ENCODE peak calls at places on chromosome 10, in ten cellular contexts. I, T, H, D, Q, S, W, X, J and E are unnamed samples.

GRCh38 chr10:124000792-124001201 is 92.6 kb downstream of the CHST15 start:
- DNase-seq in I (no peak), T (no peak), H (peak; percentile 33), D (peak; percentile 48), Q (peak; percentile 46), S (no peak), W (peak; percentile 15), X (no peak), J (no peak), E (no peak)

GRCh38 chr10:809671-810350 is 120.3 kb upstream of the DIP2C start:
- DNase-seq in I (no peak), T (no peak), H (no peak), D (no peak), Q (no peak), S (peak; percentile 1), W (no peak), X (no peak), J (no peak), E (no peak)

GRCh38 chr10:44460499-44460898 is 75.6 kb upstream of the CXCL12 start:
- DNase-seq in I (no peak), T (no peak), H (peak; percentile 69), D (no peak), Q (peak; percentile 88), S (no peak), W (no peak), X (no peak), J (no peak), E (no peak)

GRCh38 chr10:95818663-95819062 is 62.7 kb downstream of the ENTPD1 start:
- DNase-seq in I (no peak), T (peak; percentile 56), H (peak; percentile 80), D (peak; percentile 98), Q (peak; percentile 81), S (no peak), W (peak; percentile 79), X (no peak), J (no peak), E (no peak)

GRCh38 chr10:115129752-115130151 is 36.6 kb downstream of the ATRNL1 start:
- DNase-seq in I (peak; percentile 3), T (no peak), H (peak; percentile 36), D (peak; percentile 50), Q (peak; percentile 48), S (no peak), W (no peak), X (no peak), J (no peak), E (no peak)

GRCh38 chr10:96493254-96493653 is 20.5 kb downstream of the TLL2 start:
- DNase-seq in I (no peak), T (no peak), H (no peak), D (no peak), Q (no peak), S (no peak), W (no peak), X (no peak), J (no peak), E (no peak)

GRCh38 chr10:120431356-120431755 is 25.7 kb upstream of the PLPP4 start:
- DNase-seq in I (no peak), T (no peak), H (no peak), D (no peak), Q (no peak), S (no peak), W (no peak), X (no peak), J (no peak), E (no peak)

GRCh38 chr10:46536171-46536570 is 20.3 kb downstream of the GPRIN2 start:
- DNase-seq in I (no peak), T (no peak), H (no peak), D (no peak), Q (no peak), S (no peak), W (no peak), X (no peak), J (no peak), E (no peak)

GRCh38 chr10:110535958-110536891 is 31.3 kb upstream of the SMC3 start:
- DNase-seq in I (peak; percentile 42), T (peak; percentile 83), H (peak; percentile 66), D (peak; percentile 91), Q (peak; percentile 53), S (no peak), W (peak; percentile 85), X (no peak), J (no peak), E (no peak)

GRCh38 chr10:33901166-33901565 is 566.7 kb upstream of the NRP1 start:
- DNase-seq in I (no peak), T (peak; percentile 73), H (peak; percentile 69), D (no peak), Q (peak; percentile 79), S (no peak), W (peak; percentile 57), X (peak; percentile 18), J (no peak), E (no peak)

GRCh38 chr10:46523119-46523880 is 33.2 kb downstream of the GPRIN2 start:
- DNase-seq in I (no peak), T (no peak), H (peak; percentile 28), D (peak; percentile 38), Q (peak; percentile 73), S (no peak), W (no peak), X (peak; percentile 15), J (peak; percentile 46), E (no peak)

GRCh38 chr10:78952686-78953085 is 116.1 kb upstream of the ZMIZ1 start:
- DNase-seq in I (no peak), T (no peak), H (peak; percentile 95), D (no peak), Q (peak; percentile 80), S (no peak), W (peak; percentile 69), X (peak; percentile 74), J (no peak), E (no peak)

GRCh38 chr10:123212640-123213039 is 58.4 kb downstream of the BUB3 start:
- DNase-seq in I (no peak), T (no peak), H (no peak), D (no peak), Q (no peak), S (no peak), W (no peak), X (no peak), J (no peak), E (no peak)